ENCODE peak calls at places on chromosomes 2 and 18, in five cellular contexts. V, L, Z, H and W are unnamed samples.

GRCh38 chr2:195734395-195734794 is 77.4 kb downstream of the SLC39A10 start:
- DNase-seq in V (no peak), L (no peak), Z (no peak), H (no peak), W (no peak)

GRCh38 chr2:239295377-239296019 is 105.3 kb downstream of the HDAC4 start:
- DNase-seq in V (no peak), L (no peak), Z (no peak), H (no peak), W (peak)

GRCh38 chr18:36419913-36420531 is 122.5 kb downstream of the FHOD3 start:
- DNase-seq in V (no peak), L (no peak), Z (no peak), H (no peak), W (peak)

GRCh38 chr18:48399303-48400075 is 9.7 kb downstream of the ZBTB7C start:
- DNase-seq in V (no peak), L (no peak), Z (no peak), H (no peak), W (no peak)

GRCh38 chr2:50591642-50592041 is 440.3 kb downstream of the NRXN1 start:
- DNase-seq in V (no peak), L (no peak), Z (peak), H (no peak), W (no peak)

GRCh38 chr2:234494361-234495075 is 2.4 kb downstream of the ARL4C start:
- DNase-seq in V (no peak), L (no peak), Z (no peak), H (no peak), W (peak)

GRCh38 chr2:110866036-110866435 is 133.7 kb downstream of the ACOXL start:
- DNase-seq in V (no peak), L (no peak), Z (no peak), H (no peak), W (no peak)

GRCh38 chr2:56770490-56770889 is 586.7 kb downstream of the CCDC85A start:
- DNase-seq in V (no peak), L (no peak), Z (no peak), H (no peak), W (no peak)

GRCh38 chr18:323253-323622 is 55.4 kb upstream of the THOC1 start:
- DNase-seq in V (no peak), L (no peak), Z (no peak), H (no peak), W (no peak)

GRCh38 chr18:77815666-77816338 is 566.2 kb downstream of the GALR1 start:
- DNase-seq in V (no peak), L (no peak), Z (no peak), H (no peak), W (no peak)

GRCh38 chr2:190835303-190835930 is 45.2 kb upstream of the GLS start:
- DNase-seq in V (no peak), L (no peak), Z (no peak), H (no peak), W (no peak)

GRCh38 chr18:25231327-25231691 is 120.7 kb downstream of the ZNF521 start:
- DNase-seq in V (no peak), L (no peak), Z (no peak), H (no peak), W (no peak)

GRCh38 chr2:217749009-217749408 is 253.8 kb downstream of the TNS1 start:
- DNase-seq in V (no peak), L (no peak), Z (no peak), H (peak), W (no peak)

GRCh38 chr2:224252601-224253000 is 149.3 kb downstream of the FAM124B start:
- DNase-seq in V (no peak), L (no peak), Z (no peak), H (no peak), W (no peak)

GRCh38 chr2:111900859-111901258 is 2.5 kb downstream of the MERTK start:
- DNase-seq in V (no peak), L (no peak), Z (no peak), H (no peak), W (peak)

GRCh38 chr18:56108486-56109367 is 520.7 kb upstream of the TCF4 start:
- DNase-seq in V (no peak), L (no peak), Z (no peak), H (no peak), W (no peak)

GRCh38 chr18:57951999-57952774 is 91.8 kb upstream of the NEDD4L start:
- DNase-seq in V (no peak), L (no peak), Z (no peak), H (no peak), W (no peak)

GRCh38 chr2:73232471-73233153 is 427 bp downstream of the PRADC1 start:
- DNase-seq in V (no peak), L (no peak), Z (no peak), H (peak), W (no peak)

GRCh38 chr18:34223164-34223892 is 1.4 kb downstream of the NOL4 start:
- DNase-seq in V (no peak), L (no peak), Z (peak), H (no peak), W (peak)

GRCh38 chr18:34729264-34729663 is 19.2 kb downstream of the DTNA start:
- DNase-seq in V (no peak), L (no peak), Z (no peak), H (no peak), W (peak)

GRCh38 chr18:63956755-63957154 is 7.7 kb downstream of the HMSD start:
- DNase-seq in V (no peak), L (no peak), Z (no peak), H (no peak), W (no peak)

GRCh38 chr2:215748446-215748845 is 264.9 kb downstream of the MREG start:
- DNase-seq in V (no peak), L (no peak), Z (no peak), H (no peak), W (no peak)

GRCh38 chr2:85695691-85696668 is 1.8 kb downstream of the GNLY start:
- DNase-seq in V (no peak), L (no peak), Z (no peak), H (no peak), W (no peak)

GRCh38 chr18:60191926-60192325 is 180.6 kb downstream of the MC4R start:
- DNase-seq in V (no peak), L (no peak), Z (no peak), H (no peak), W (peak)

GRCh38 chr2:25234756-25235155 is 66.4 kb upstream of the POMC start:
- DNase-seq in V (no peak), L (no peak), Z (peak), H (no peak), W (no peak)

GRCh38 chr18:65057439-65058083 is 693.3 kb upstream of the CDH7 start:
- DNase-seq in V (no peak), L (no peak), Z (no peak), H (no peak), W (no peak)

GRCh38 chr2:41621578-41621977 is 426.2 kb upstream of the PKDCC start:
- DNase-seq in V (no peak), L (no peak), Z (no peak), H (no peak), W (no peak)

GRCh38 chr2:224584768-224585204 is 377 bp downstream of the CUL3 start:
- DNase-seq in V (peak), L (peak), Z (peak), H (peak), W (peak)

GRCh38 chr2:40127890-40128548 is 323.9 kb downstream of the SLC8A1 start:
- DNase-seq in V (no peak), L (no peak), Z (no peak), H (no peak), W (no peak)